ENCODE peak calls at places on chromosomes 6 and 20, in four cellular contexts. P, K, E and G are unnamed samples.

GRCh38 chr6:133817460-133818047 is 71.4 kb upstream of the TCF21 start:
- DNase-seq in P (no peak), K (no peak), E (no peak), G (no peak)

GRCh38 chr6:128410584-128410983 is 109.8 kb downstream of the PTPRK start:
- DNase-seq in P (no peak), K (no peak), E (no peak), G (no peak)

GRCh38 chr6:34248198-34248726 is 544 bp downstream of the SMIM29 start:
- DNase-seq in P (peak), K (no peak), E (peak), G (peak)

GRCh38 chr6:168277274-168277669 is 42.3 kb downstream of the DACT2 start:
- DNase-seq in P (no peak), K (no peak), E (no peak), G (no peak)

GRCh38 chr6:34246563-34247391 is 2.0 kb downstream of the SMIM29 start:
- DNase-seq in P (no peak), K (no peak), E (no peak), G (no peak)

GRCh38 chr6:136192917-136193316 is 57.2 kb downstream of the MTFR2 start:
- DNase-seq in P (no peak), K (no peak), E (no peak), G (no peak)

GRCh38 chr6:26030716-26031115 is 56.5 kb upstream of the HFE start:
- DNase-seq in P (no peak), K (no peak), E (no peak), G (no peak)

GRCh38 chr6:13406051-13406477 is 77.7 kb upstream of the TBC1D7 start:
- DNase-seq in P (no peak), K (no peak), E (no peak), G (peak)

GRCh38 chr20:53660078-53660909 is 66.7 kb upstream of the ZNF217 start:
- DNase-seq in P (no peak), K (no peak), E (no peak), G (no peak)

GRCh38 chr6:16471222-16471784 is 232.9 kb downstream of the GMPR start:
- DNase-seq in P (no peak), K (no peak), E (no peak), G (no peak)

GRCh38 chr6:140921366-140922226 is 1211.1 kb upstream of the GJE1 start:
- DNase-seq in P (no peak), K (no peak), E (no peak), G (no peak)

GRCh38 chr6:158008894-158009891 is 27.5 kb downstream of the SYNJ2 start:
- DNase-seq in P (no peak), K (peak), E (peak), G (peak)

GRCh38 chr20:8431538-8432434 is 299.7 kb downstream of the PLCB1 start:
- DNase-seq in P (no peak), K (no peak), E (no peak), G (peak)

GRCh38 chr20:23116301-23117089 is 30.4 kb upstream of the CD93 start:
- DNase-seq in P (no peak), K (peak), E (no peak), G (no peak)

GRCh38 chr6:152356659-152357058 is 280.5 kb downstream of the SYNE1 start:
- DNase-seq in P (no peak), K (no peak), E (no peak), G (no peak)

DNA sequence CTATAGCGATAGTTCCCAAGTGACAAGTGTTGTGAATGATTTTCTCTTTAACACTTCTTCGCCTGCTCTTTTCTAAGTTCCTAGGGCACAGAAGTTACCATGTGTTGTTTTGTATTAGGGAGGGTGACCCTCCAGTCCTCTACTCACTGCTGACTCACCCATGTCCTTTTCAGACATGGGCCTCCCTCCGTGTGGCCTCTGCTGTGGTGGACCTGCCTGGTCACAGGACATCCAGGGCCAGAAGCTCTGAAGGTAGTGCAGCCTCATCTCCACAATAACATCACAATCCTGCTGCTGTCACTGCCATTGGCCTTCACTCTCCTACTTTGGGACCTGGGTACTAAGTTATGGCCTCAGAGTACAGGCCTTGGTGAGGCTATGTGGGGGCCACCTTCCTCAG is 87.1 kb upstream of the TNFAIP3 start:
- DNase-seq in P (no peak), K (no peak), E (no peak), G (no peak)
- H3K27ac ChIP-seq in P (no peak), K (no peak), E (no peak), G (no peak)

GRCh38 chr6:142378138-142378875 is 76.5 kb downstream of the ADGRG6 start:
- DNase-seq in P (no peak), K (no peak), E (no peak), G (no peak)
- H3K27ac ChIP-seq in P (no peak), K (no peak), E (no peak), G (no peak)

GRCh38 chr6:130671119-130672104 is 155.8 kb upstream of the SMLR1 start:
- DNase-seq in P (no peak), K (no peak), E (no peak), G (no peak)
- H3K27ac ChIP-seq in P (no peak), K (peak), E (no peak), G (no peak)

GRCh38 chr6:22447862-22448261 is 121.5 kb upstream of the HDGFL1 start:
- DNase-seq in P (no peak), K (no peak), E (no peak), G (no peak)
- H3K27ac ChIP-seq in P (no peak), K (no peak), E (no peak), G (no peak)

DNA sequence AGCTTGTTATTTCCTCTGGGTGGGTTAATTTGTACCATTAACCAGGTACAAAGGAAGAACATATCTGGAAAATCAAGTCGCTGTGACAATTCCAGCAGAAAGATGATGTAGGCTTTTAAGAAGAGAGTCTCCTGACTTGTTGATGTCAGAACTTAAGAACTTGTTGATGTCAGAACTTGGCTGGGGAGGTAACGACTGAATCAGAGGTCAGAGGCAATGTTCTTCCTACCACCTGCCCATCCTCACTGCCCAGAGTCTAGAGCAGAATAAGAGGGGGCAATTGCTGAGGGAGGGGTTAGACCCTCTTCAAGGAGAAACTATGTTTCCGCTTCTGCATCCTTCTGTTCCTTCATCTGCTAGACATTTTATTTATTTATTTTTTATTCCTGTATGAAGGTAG is 18.9 kb downstream of the MLIP start:
- DNase-seq in P (no peak), K (no peak), E (no peak), G (no peak)
- H3K27ac ChIP-seq in P (no peak), K (no peak), E (no peak), G (no peak)

GRCh38 chr6:27230758-27231111 is 16.8 kb upstream of the PRSS16 start:
- DNase-seq in P (no peak), K (no peak), E (no peak), G (no peak)

GRCh38 chr6:27234576-27234975 is 12.9 kb upstream of the PRSS16 start:
- DNase-seq in P (no peak), K (no peak), E (no peak), G (no peak)

GRCh38 chr6:27224729-27225128 is 22.8 kb upstream of the PRSS16 start:
- DNase-seq in P (no peak), K (no peak), E (no peak), G (no peak)

DNA sequence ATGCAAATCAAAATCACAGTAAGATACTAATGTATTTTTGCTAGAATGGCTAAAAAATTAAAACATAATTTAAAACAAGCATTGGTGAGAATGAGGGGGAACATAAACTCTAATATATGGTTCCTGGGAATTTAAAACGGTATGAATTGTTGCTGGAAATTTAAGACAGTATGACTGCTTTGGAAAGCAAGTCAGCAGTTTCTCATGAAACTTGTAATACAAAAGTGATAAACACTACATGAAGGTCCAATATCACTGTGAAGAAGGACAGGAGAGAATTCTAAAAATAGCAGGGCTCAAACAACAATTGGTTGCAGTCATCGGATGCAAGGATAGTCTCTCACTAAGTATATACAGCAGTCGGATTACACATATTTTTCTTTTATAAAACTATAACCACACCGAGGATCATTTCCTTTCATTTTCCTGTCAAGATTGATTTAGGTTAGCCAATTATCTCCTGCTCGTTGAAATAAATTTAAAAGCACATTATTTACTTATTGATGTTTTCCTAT is 18.5 kb upstream of the PRSS16 start:
- DNase-seq in P (no peak), K (no peak), E (no peak), G (no peak)
- H3K27ac ChIP-seq in P (no peak), K (no peak), E (no peak), G (no peak)

DNA sequence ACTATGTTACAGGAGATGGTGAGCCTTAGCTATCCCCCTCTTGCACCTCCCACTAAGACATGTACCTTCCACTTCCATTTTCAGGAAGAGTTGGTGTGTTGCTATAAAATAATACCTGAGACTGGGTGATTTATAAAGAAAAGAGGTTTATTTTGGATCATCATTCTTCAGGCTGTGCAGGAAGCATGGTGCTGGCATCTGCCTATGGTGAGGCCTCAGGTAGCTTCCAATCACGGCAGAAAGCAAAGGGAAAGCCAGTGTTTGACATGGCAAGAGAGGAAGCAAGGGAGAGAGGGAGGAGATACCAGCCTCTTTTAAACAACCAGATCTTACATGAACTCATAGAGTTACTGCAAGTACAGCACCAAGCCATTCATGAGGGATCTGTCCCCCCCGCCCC is 32.2 kb downstream of the GSS start:
- DNase-seq in P (no peak), K (no peak), E (no peak), G (no peak)
- H3K27ac ChIP-seq in P (no peak), K (peak), E (no peak), G (no peak)

DNA sequence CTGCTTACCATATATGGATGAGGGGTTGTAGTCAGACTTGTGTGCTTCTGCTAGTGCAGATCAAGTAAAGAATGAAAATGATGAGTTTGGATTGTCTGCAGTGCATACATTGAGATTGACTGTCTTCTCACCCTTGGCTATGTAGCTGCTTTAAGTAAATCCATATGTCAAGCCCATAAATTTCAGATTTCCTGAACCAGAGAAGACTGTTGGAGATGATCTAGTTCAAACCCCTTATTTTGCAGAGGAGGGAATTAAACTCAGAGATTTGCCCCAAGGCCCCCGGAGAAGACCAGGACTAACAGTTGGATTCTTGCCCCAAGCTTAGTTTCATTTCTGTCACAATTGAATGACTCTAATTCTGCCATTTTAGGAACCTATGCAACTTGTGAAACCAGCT is 67.2 kb downstream of the PKIB start:
- DNase-seq in P (no peak), K (no peak), E (no peak), G (no peak)
- H3K27ac ChIP-seq in P (no peak), K (no peak), E (no peak), G (no peak)